ENCODE peak calls at places on chromosomes 12 and 14, in nine cellular contexts. D is retina; I is kidney tubule cell; M is CD8-positive, alpha-beta memory T cell; Z is body of pancreas; N is effector CD4-positive, alpha-beta T cell; P is type B pancreatic cell; K is Calu3; W is hepatic stellate cell. Q is an unnamed sample.
A peak's percentile ranks its signal among the peaks of the same experiment; 100 is the strongest.

GRCh38 chr12:98373019-98373554 is 142.3 kb upstream of the TMPO start:
- DNase-seq in D (peak; percentile 64), I (peak; percentile 57), M (no peak), Z (no peak), N (no peak), P (no peak), K (peak; percentile 47), W (peak; percentile 27), Q (peak; percentile 68)

GRCh38 chr12:115752151-115752550 is 525.3 kb downstream of the MED13L start:
- DNase-seq in D (no peak), I (peak; percentile 6), M (no peak), Z (no peak), N (no peak), P (no peak), K (no peak), W (peak; percentile 5), Q (peak; percentile 39)

GRCh38 chr14:87260460-87260859 is 732.5 kb downstream of the GALC start:
- DNase-seq in D (no peak), I (no peak), M (no peak), Z (no peak), N (no peak), P (no peak), K (no peak), W (no peak), Q (no peak)

GRCh38 chr12:108729612-108730336 is 1.5 kb downstream of the CORO1C start:
- DNase-seq in D (peak; percentile 21), I (peak; percentile 44), M (no peak), Z (no peak), N (no peak), P (no peak), K (no peak), W (no peak), Q (peak; percentile 55)

GRCh38 chr12:40587416-40587815 is 104.8 kb upstream of the CNTN1 start:
- DNase-seq in D (peak; percentile 37), I (no peak), M (no peak), Z (no peak), N (no peak), P (no peak), K (no peak), W (no peak), Q (no peak)

GRCh38 chr14:23129759-23130316 is 10.8 kb upstream of the CEBPE start:
- DNase-seq in D (no peak), I (no peak), M (no peak), Z (no peak), N (no peak), P (no peak), K (no peak), W (no peak), Q (no peak)

GRCh38 chr12:96034631-96035282 is 630 bp downstream of the LTA4H start:
- DNase-seq in D (no peak), I (peak; percentile 49), M (no peak), Z (peak; percentile 30), N (no peak), P (no peak), K (peak; percentile 29), W (peak; percentile 47), Q (peak; percentile 45)

GRCh38 chr12:130706885-130707570 is 9.1 kb downstream of the RIMBP2 start:
- DNase-seq in D (no peak), I (no peak), M (no peak), Z (no peak), N (no peak), P (no peak), K (no peak), W (no peak), Q (no peak)

GRCh38 chr12:109581856-109582255 is 8.3 kb downstream of the MVK start:
- DNase-seq in D (no peak), I (peak; percentile 69), M (no peak), Z (no peak), N (no peak), P (no peak), K (peak; percentile 28), W (peak; percentile 58), Q (peak; percentile 30)

GRCh38 chr12:92363295-92364146 is 217.9 kb upstream of the BTG1 start:
- DNase-seq in D (peak; percentile 65), I (peak; percentile 14), M (peak; percentile 18), Z (peak; percentile 15), N (peak; percentile 39), P (no peak), K (no peak), W (peak; percentile 10), Q (peak; percentile 27)

GRCh38 chr14:101965145-101965531 is 765 bp downstream of the DYNC1H1 start:
- DNase-seq in D (peak; percentile 84), I (peak; percentile 68), M (peak; percentile 59), Z (peak; percentile 68), N (peak; percentile 36), P (no peak), K (peak; percentile 64), W (peak; percentile 79), Q (peak; percentile 58)

GRCh38 chr14:95835331-95835730 is 41.3 kb upstream of the TUNAR start:
- DNase-seq in D (no peak), I (peak; percentile 76), M (no peak), Z (no peak), N (no peak), P (no peak), K (no peak), W (no peak), Q (no peak)

GRCh38 chr12:95802482-95803264 is 12.1 kb upstream of the NTN4 start:
- DNase-seq in D (no peak), I (peak; percentile 100), M (no peak), Z (peak; percentile 51), N (no peak), P (no peak), K (peak; percentile 70), W (peak; percentile 32), Q (peak; percentile 97)

GRCh38 chr14:24172261-24172860 is 481 bp downstream of the REC8 start:
- DNase-seq in D (no peak), I (no peak), M (no peak), Z (no peak), N (no peak), P (no peak), K (no peak), W (no peak), Q (no peak)

GRCh38 chr12:55681142-55682077 is 26.3 kb downstream of the ITGA7 start:
- DNase-seq in D (peak; percentile 67), I (peak; percentile 89), M (no peak), Z (peak; percentile 86), N (no peak), P (no peak), K (peak; percentile 87), W (peak; percentile 77), Q (peak; percentile 75)

GRCh38 chr12:117042171-117042809 is 56.9 kb downstream of the TESC start:
- DNase-seq in D (no peak), I (peak; percentile 33), M (no peak), Z (no peak), N (no peak), P (no peak), K (peak; percentile 65), W (peak; percentile 78), Q (peak; percentile 9)

GRCh38 chr12:110885152-110885840 is 35.1 kb downstream of the MYL2 start:
- DNase-seq in D (peak; percentile 51), I (no peak), M (no peak), Z (no peak), N (no peak), P (no peak), K (no peak), W (no peak), Q (no peak)

GRCh38 chr12:115752913-115753726 is 524.4 kb downstream of the MED13L start:
- DNase-seq in D (peak; percentile 88), I (peak; percentile 63), M (no peak), Z (peak; percentile 41), N (no peak), P (no peak), K (peak; percentile 30), W (peak; percentile 48), Q (peak; percentile 84)

GRCh38 chr12:6664902-6665301 is 2.0 kb upstream of the ING4 start:
- DNase-seq in D (no peak), I (no peak), M (no peak), Z (no peak), N (no peak), P (no peak), K (no peak), W (no peak), Q (peak; percentile 17)

GRCh38 chr12:90304231-90304630 is 595.6 kb upstream of the ATP2B1 start:
- DNase-seq in D (no peak), I (peak; percentile 89), M (no peak), Z (no peak), N (no peak), P (no peak), K (no peak), W (no peak), Q (no peak)

GRCh38 chr14:52443506-52443905 is 108.8 kb downstream of the TXNDC16 start:
- DNase-seq in D (no peak), I (no peak), M (no peak), Z (no peak), N (no peak), P (no peak), K (no peak), W (no peak), Q (peak; percentile 4)

Q was measured in cardiac fibroblast.